ENCODE peak calls at places on chromosomes 7 and 10, in five cellular contexts. H is NCI-H1092; J is NCI-H1436; Q is CD8-positive, alpha-beta T cell; Y is LoVo. L is an unnamed sample.

GRCh38 chr7:47570649-47571050 is 11.3 kb downstream of the TNS3 start:
- DNase-seq in H (no peak), Y (no peak), J (no peak), Q (no peak), L (no peak)

GRCh38 chr7:105829681-105830322 is 46.6 kb downstream of the ATXN7L1 start:
- DNase-seq in Q (no peak), J (no peak), H (no peak), Y (no peak), L (no peak)

GRCh38 chr10:43214956-43215561 is 51.8 kb downstream of the RASGEF1A start:
- DNase-seq in H (no peak), Y (no peak), Q (no peak), J (no peak), L (no peak)

GRCh38 chr7:46569117-46569433 is 648.0 kb upstream of the IGFBP3 start:
- DNase-seq in Q (no peak), Y (peak; percentile 91), J (no peak), H (no peak), L (no peak)

GRCh38 chr10:99814143-99814542 is 31.7 kb downstream of the ABCC2 start:
- DNase-seq in Q (no peak), Y (no peak), H (no peak), J (no peak), L (no peak)

GRCh38 chr7:10657201-10657600 is 316.5 kb upstream of the PHF14 start:
- DNase-seq in J (no peak), Q (no peak), H (no peak), Y (no peak), L (no peak)

GRCh38 chr7:876972-877311 is 588 bp downstream of the GET4 start:
- DNase-seq in H (no peak), Q (no peak), Y (no peak), J (no peak), L (no peak)

GRCh38 chr7:7662527-7662926 is 22.0 kb downstream of the UMAD1 start:
- DNase-seq in J (no peak), Y (no peak), Q (no peak), H (no peak), L (no peak)

GRCh38 chr7:30162622-30163124 is 27.9 kb downstream of the MTURN start:
- DNase-seq in Q (no peak), Y (no peak), J (peak; percentile 97), H (peak; percentile 91), L (no peak)

GRCh38 chr7:7596156-7596555 is 29.5 kb downstream of the MIOS start:
- DNase-seq in H (no peak), Y (no peak), J (no peak), Q (no peak), L (no peak)

GRCh38 chr7:2006231-2006771 is 226.4 kb downstream of the MAD1L1 start:
- DNase-seq in Y (no peak), H (no peak), Q (no peak), J (no peak), L (no peak)

GRCh38 chr10:63671317-63671937 is 150.2 kb downstream of the REEP3 start:
- DNase-seq in H (peak; percentile 33), J (peak; percentile 25), Y (no peak), Q (no peak), L (no peak)

GRCh38 chr7:117809958-117810357 is 63.3 kb downstream of the CTTNBP2 start:
- DNase-seq in Q (no peak), J (no peak), H (no peak), Y (no peak), L (no peak)

GRCh38 chr7:150324366-150324961 is 1.1 kb upstream of the ACTR3C start:
- DNase-seq in H (no peak), Y (peak; percentile 25), Q (no peak), J (no peak), L (no peak)